ENCODE peak calls at places on chromosomes 6 and 20, in ten cellular contexts. One of them, this sample, is unnamed.

GRCh38 chr6:32920610-32921188 is 20.1 kb downstream of the HLA-DMB start:
- DNase-seq in osteoblast: no peak
- DNase-seq in hepatocyte: no peak
- DNase-seq in fibroblast of lung: no peak
- DNase-seq in mammary epithelial cell: no peak
- DNase-seq in A549: no peak
- DNase-seq in H9: no peak
- DNase-seq in IMR-90: no peak
- DNase-seq in mesendoderm: no peak
- DNase-seq in GM23248: no peak
- DNase-seq in this sample: no peak

GRCh38 chr6:116362287-116362686 is 8.5 kb upstream of the DSE start:
- DNase-seq in mesendoderm: no peak
- DNase-seq in hepatocyte: no peak
- DNase-seq in fibroblast of lung: no peak
- DNase-seq in A549: no peak
- DNase-seq in osteoblast: no peak
- DNase-seq in IMR-90: no peak
- DNase-seq in GM23248: no peak
- DNase-seq in H9: no peak
- DNase-seq in mammary epithelial cell: no peak
- DNase-seq in this sample: no peak

GRCh38 chr6:12012231-12012565 is at the start of gene HIVEP1:
- DNase-seq in GM23248: peak; percentile 66
- DNase-seq in hepatocyte: peak; percentile 72
- DNase-seq in mammary epithelial cell: no peak
- DNase-seq in IMR-90: no peak
- DNase-seq in mesendoderm: peak; percentile 47
- DNase-seq in osteoblast: peak; percentile 78
- DNase-seq in H9: no peak
- DNase-seq in fibroblast of lung: no peak
- DNase-seq in A549: no peak
- DNase-seq in this sample: no peak

GRCh38 chr6:149334201-149334600 is 16.7 kb downstream of the TAB2 start:
- DNase-seq in mesendoderm: no peak
- DNase-seq in GM23248: peak; percentile 60
- DNase-seq in osteoblast: no peak
- DNase-seq in A549: no peak
- DNase-seq in IMR-90: peak; percentile 69
- DNase-seq in hepatocyte: no peak
- DNase-seq in mammary epithelial cell: peak; percentile 62
- DNase-seq in fibroblast of lung: peak; percentile 57
- DNase-seq in H9: no peak
- DNase-seq in this sample: peak; percentile 64

GRCh38 chr6:132131351-132131750 is 180.2 kb upstream of the CCN2 start:
- DNase-seq in mesendoderm: no peak
- DNase-seq in IMR-90: no peak
- DNase-seq in GM23248: peak; percentile 61
- DNase-seq in osteoblast: no peak
- DNase-seq in fibroblast of lung: no peak
- DNase-seq in hepatocyte: no peak
- DNase-seq in mammary epithelial cell: no peak
- DNase-seq in H9: no peak
- DNase-seq in A549: no peak
- DNase-seq in this sample: no peak

GRCh38 chr6:141309295-141309694 is 823.4 kb upstream of the GJE1 start:
- DNase-seq in GM23248: no peak
- DNase-seq in fibroblast of lung: peak; percentile 9
- DNase-seq in mesendoderm: peak; percentile 62
- DNase-seq in mammary epithelial cell: no peak
- DNase-seq in IMR-90: no peak
- DNase-seq in hepatocyte: no peak
- DNase-seq in osteoblast: no peak
- DNase-seq in A549: no peak
- DNase-seq in H9: no peak
- DNase-seq in this sample: no peak

GRCh38 chr6:139533573-139534471 is 159.4 kb upstream of the CITED2 start:
- DNase-seq in hepatocyte: peak; percentile 50
- DNase-seq in fibroblast of lung: peak; percentile 91
- DNase-seq in osteoblast: no peak
- DNase-seq in A549: no peak
- DNase-seq in IMR-90: peak; percentile 83
- DNase-seq in H9: no peak
- DNase-seq in GM23248: peak; percentile 76
- DNase-seq in mammary epithelial cell: no peak
- DNase-seq in mesendoderm: peak; percentile 73
- DNase-seq in this sample: peak; percentile 79

GRCh38 chr20:16966276-16966880 is 218.2 kb downstream of the OTOR start:
- DNase-seq in hepatocyte: no peak
- DNase-seq in mesendoderm: no peak
- DNase-seq in GM23248: no peak
- DNase-seq in A549: no peak
- DNase-seq in mammary epithelial cell: no peak
- DNase-seq in IMR-90: peak; percentile 5
- DNase-seq in osteoblast: no peak
- DNase-seq in H9: no peak
- DNase-seq in fibroblast of lung: no peak
- DNase-seq in this sample: no peak

GRCh38 chr6:136550045-136550329 is 235 bp downstream of the MAP7 start:
- DNase-seq in osteoblast: peak; percentile 90
- DNase-seq in hepatocyte: no peak
- DNase-seq in GM23248: peak; percentile 61
- DNase-seq in fibroblast of lung: no peak
- DNase-seq in H9: no peak
- DNase-seq in mesendoderm: no peak
- DNase-seq in mammary epithelial cell: no peak
- DNase-seq in A549: peak; percentile 35
- DNase-seq in IMR-90: no peak
- DNase-seq in this sample: no peak

DNA sequence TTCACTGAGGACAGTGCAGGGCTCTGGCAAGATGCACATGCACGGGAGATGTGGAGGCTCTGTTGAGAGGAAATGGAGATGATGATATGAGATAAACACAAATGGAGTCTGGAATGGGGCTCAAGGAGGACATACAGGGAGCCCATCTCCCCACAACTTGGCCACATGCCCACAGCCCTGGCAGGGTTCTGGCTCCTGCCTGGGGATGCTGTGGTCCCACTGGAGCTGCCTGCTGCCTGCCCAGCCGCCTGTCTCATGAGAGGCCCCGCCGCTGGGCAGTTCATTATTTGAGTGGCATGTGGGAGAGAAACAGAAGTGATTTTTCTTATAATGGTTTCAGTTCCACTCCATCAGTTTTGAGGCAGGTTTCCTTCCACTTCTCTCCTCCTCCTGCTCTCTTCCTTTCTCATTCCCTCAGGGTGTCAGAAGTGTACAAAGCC is 133.6 kb upstream of the TRAF3IP2 start:
- DNase-seq in GM23248: no peak
- DNase-seq in A549: no peak
- DNase-seq in hepatocyte: no peak
- DNase-seq in mesendoderm: no peak
- DNase-seq in mammary epithelial cell: no peak
- DNase-seq in H9: no peak
- DNase-seq in fibroblast of lung: no peak
- DNase-seq in IMR-90: no peak
- DNase-seq in osteoblast: no peak
- DNase-seq in this sample: no peak
- H3K4me2 ChIP-seq in GM23248: no peak overlapping the region
- H3K4me2 ChIP-seq in A549: no peak overlapping the region
- H3K4me2 ChIP-seq in hepatocyte: no peak overlapping the region
- H3K4me2 ChIP-seq in mesendoderm: no peak overlapping the region
- H3K4me2 ChIP-seq in mammary epithelial cell: no peak overlapping the region
- H3K4me2 ChIP-seq in H9: no peak overlapping the region
- H3K4me2 ChIP-seq in fibroblast of lung: no peak overlapping the region
- H3K4me2 ChIP-seq in IMR-90: no peak overlapping the region
- H3K4me2 ChIP-seq in osteoblast: no peak overlapping the region
- H3K4me2 ChIP-seq in this sample: no peak overlapping the region

GRCh38 chr20:60074276-60074675 is 116.1 kb downstream of the CDH26 start:
- DNase-seq in fibroblast of lung: no peak
- DNase-seq in osteoblast: no peak
- DNase-seq in mammary epithelial cell: no peak
- DNase-seq in H9: no peak
- DNase-seq in IMR-90: no peak
- DNase-seq in A549: no peak
- DNase-seq in GM23248: no peak
- DNase-seq in mesendoderm: no peak
- DNase-seq in hepatocyte: no peak
- DNase-seq in this sample: no peak

GRCh38 chr20:60073504-60073903 is 115.3 kb downstream of the CDH26 start:
- DNase-seq in A549: no peak
- DNase-seq in mesendoderm: no peak
- DNase-seq in GM23248: no peak
- DNase-seq in hepatocyte: no peak
- DNase-seq in H9: no peak
- DNase-seq in osteoblast: no peak
- DNase-seq in fibroblast of lung: no peak
- DNase-seq in mammary epithelial cell: no peak
- DNase-seq in IMR-90: no peak
- DNase-seq in this sample: no peak

GRCh38 chr20:60070791-60071190 is 112.6 kb downstream of the CDH26 start:
- DNase-seq in fibroblast of lung: no peak
- DNase-seq in hepatocyte: no peak
- DNase-seq in H9: no peak
- DNase-seq in mesendoderm: no peak
- DNase-seq in IMR-90: no peak
- DNase-seq in A549: no peak
- DNase-seq in mammary epithelial cell: no peak
- DNase-seq in GM23248: no peak
- DNase-seq in osteoblast: no peak
- DNase-seq in this sample: no peak

GRCh38 chr20:60073086-60073485 is 114.9 kb downstream of the CDH26 start:
- DNase-seq in mesendoderm: no peak
- DNase-seq in osteoblast: no peak
- DNase-seq in GM23248: no peak
- DNase-seq in fibroblast of lung: no peak
- DNase-seq in mammary epithelial cell: no peak
- DNase-seq in H9: no peak
- DNase-seq in A549: no peak
- DNase-seq in hepatocyte: no peak
- DNase-seq in IMR-90: no peak
- DNase-seq in this sample: no peak

DNA sequence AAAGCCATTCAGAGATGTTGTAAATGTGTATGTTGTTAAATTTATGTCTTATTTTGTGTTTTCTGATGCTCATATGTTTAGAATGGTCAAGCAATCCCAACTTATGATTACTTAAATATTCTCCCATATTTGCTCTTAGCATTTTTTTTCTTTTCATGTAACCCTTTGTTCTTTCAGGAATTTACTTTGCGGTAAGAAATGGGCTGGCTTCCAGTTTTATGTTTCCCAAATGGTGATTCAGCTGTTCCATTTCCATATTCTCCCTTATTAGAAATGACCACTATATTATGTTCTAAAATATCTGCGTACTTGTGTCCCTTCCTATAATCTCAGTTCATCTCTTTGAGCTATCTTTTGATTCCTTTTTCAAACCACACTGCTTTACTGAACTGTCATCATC is 113.7 kb downstream of the CDH26 start:
- DNase-seq in IMR-90: peak; percentile 9
- DNase-seq in fibroblast of lung: peak; percentile 63
- DNase-seq in osteoblast: no peak
- DNase-seq in H9: no peak
- DNase-seq in hepatocyte: no peak
- DNase-seq in GM23248: no peak
- DNase-seq in mammary epithelial cell: peak; percentile 76
- DNase-seq in A549: no peak
- DNase-seq in mesendoderm: no peak
- DNase-seq in this sample: no peak
- H3K4me2 ChIP-seq in IMR-90: no peak overlapping the region
- H3K4me2 ChIP-seq in fibroblast of lung: no peak overlapping the region
- H3K4me2 ChIP-seq in osteoblast: no peak overlapping the region
- H3K4me2 ChIP-seq in H9: no peak overlapping the region
- H3K4me2 ChIP-seq in hepatocyte: no peak overlapping the region
- H3K4me2 ChIP-seq in GM23248: no peak overlapping the region
- H3K4me2 ChIP-seq in mammary epithelial cell: peak overlapping the region; percentile 25
- H3K4me2 ChIP-seq in A549: no peak overlapping the region
- H3K4me2 ChIP-seq in mesendoderm: no peak overlapping the region
- H3K4me2 ChIP-seq in this sample: no peak overlapping the region

DNA sequence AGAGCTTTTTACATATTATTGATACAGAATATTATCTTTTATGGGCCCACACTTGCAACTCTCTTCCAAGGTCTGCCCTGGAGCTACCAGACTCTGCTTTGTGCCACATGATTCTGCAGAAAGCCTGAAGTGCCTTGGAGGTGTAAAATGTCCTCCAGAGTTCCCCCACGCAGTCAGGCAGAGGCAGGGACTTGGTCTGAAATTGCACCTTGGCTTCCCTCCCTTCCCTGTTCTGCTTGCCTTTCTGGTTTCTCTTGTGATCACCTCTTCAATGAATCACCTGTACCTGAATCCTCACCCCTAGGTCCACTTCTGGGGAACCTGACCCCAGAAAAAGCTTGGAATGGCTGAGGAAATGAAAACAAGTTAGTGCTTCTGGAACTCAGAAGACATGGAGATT is 43.0 kb upstream of the TGM2 start:
- DNase-seq in osteoblast: no peak
- DNase-seq in mammary epithelial cell: no peak
- DNase-seq in H9: no peak
- DNase-seq in mesendoderm: no peak
- DNase-seq in IMR-90: no peak
- DNase-seq in GM23248: no peak
- DNase-seq in fibroblast of lung: no peak
- DNase-seq in A549: no peak
- DNase-seq in hepatocyte: no peak
- DNase-seq in this sample: no peak
- H3K4me2 ChIP-seq in osteoblast: no peak overlapping the region
- H3K4me2 ChIP-seq in mammary epithelial cell: no peak overlapping the region
- H3K4me2 ChIP-seq in H9: no peak overlapping the region
- H3K4me2 ChIP-seq in mesendoderm: no peak overlapping the region
- H3K4me2 ChIP-seq in IMR-90: no peak overlapping the region
- H3K4me2 ChIP-seq in GM23248: no peak overlapping the region
- H3K4me2 ChIP-seq in fibroblast of lung: no peak overlapping the region
- H3K4me2 ChIP-seq in A549: no peak overlapping the region
- H3K4me2 ChIP-seq in hepatocyte: no peak overlapping the region
- H3K4me2 ChIP-seq in this sample: no peak overlapping the region

DNA sequence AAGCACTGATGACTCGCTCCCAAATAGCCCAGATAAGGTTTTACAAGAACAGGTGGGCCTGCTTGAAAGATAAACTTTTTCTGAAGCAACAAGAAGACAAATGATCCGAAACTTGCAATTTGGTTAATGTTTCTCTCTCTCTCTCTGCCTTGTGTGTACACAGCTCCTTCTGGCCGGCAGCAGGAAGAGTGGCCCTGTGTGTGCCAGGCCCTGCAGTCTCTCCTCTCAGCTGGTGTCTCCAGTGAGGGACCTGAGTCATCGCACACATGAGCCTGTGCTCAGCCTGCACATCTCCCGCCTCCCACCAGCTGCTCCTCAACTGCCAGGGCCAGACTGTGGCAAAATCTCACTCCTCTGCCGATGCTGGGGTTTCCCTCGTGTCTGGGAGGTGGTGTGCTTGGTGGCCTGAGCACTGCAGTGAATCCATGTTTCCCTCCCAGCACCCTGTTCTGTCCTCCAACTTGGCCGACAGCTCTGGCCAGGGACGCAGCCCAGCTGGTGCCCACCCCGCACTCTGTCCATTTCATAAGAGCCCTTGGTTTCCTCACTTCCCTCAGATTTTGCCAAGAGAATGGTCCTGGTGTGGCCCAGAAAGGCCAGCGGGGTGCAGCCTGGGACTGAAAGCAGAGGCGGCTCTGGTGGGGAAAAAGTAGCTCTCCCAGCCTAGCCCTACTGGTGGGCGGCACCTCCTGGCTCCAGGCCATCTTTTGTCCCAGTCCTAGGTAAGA is 49.4 kb downstream of the ERMARD start:
- DNase-seq in osteoblast: peak; percentile 95
- DNase-seq in mammary epithelial cell: peak; percentile 65
- DNase-seq in IMR-90: peak; percentile 82
- DNase-seq in hepatocyte: peak; percentile 83
- DNase-seq in mesendoderm: peak; percentile 58
- DNase-seq in GM23248: peak; percentile 85
- DNase-seq in H9: peak; percentile 32
- DNase-seq in fibroblast of lung: peak; percentile 68
- DNase-seq in A549: peak; percentile 52
- DNase-seq in this sample: no peak
- H3K4me2 ChIP-seq in osteoblast: no peak overlapping the region
- H3K4me2 ChIP-seq in mammary epithelial cell: peak overlapping the region; percentile 51
- H3K4me2 ChIP-seq in IMR-90: peak overlapping the region; percentile 9
- H3K4me2 ChIP-seq in hepatocyte: peak overlapping the region; percentile 52
- H3K4me2 ChIP-seq in mesendoderm: no peak overlapping the region
- H3K4me2 ChIP-seq in GM23248: peak overlapping the region; percentile 22
- H3K4me2 ChIP-seq in H9: no peak overlapping the region
- H3K4me2 ChIP-seq in fibroblast of lung: peak overlapping the region; percentile 44
- H3K4me2 ChIP-seq in A549: peak overlapping the region; percentile 82
- H3K4me2 ChIP-seq in this sample: no peak overlapping the region

This sample was measured in endothelial cell of umbilical vein.